ENCODE peak calls at places on chromosomes 7 and 10, in eight cellular contexts. R is AG04450; W is upper lobe of right lung; S is pancreas; F is naive thymus-derived CD4-positive, alpha-beta T cell; C is IMR-90; J is PC-9; U is cardiac muscle cell. K is an unnamed sample.

GRCh38 chr7:128174391-128174790 is 66.7 kb upstream of the LEP start:
- DNase-seq in S (no peak), C (no peak), F (no peak), J (no peak), U (no peak), W (no peak), R (no peak), K (no peak)

GRCh38 chr7:877312-878232 is 1.2 kb downstream of the GET4 start:
- DNase-seq in S (no peak), U (no peak), F (no peak), J (peak), W (peak), C (no peak), R (no peak), K (no peak)

GRCh38 chr10:34078798-34079470 is 736.2 kb downstream of the PARD3 start:
- DNase-seq in S (no peak), F (no peak), C (no peak), J (no peak), U (no peak), W (no peak), R (no peak), K (no peak)

GRCh38 chr7:96823274-96823673 is 113.6 kb upstream of the SEM1 start:
- DNase-seq in C (peak), U (no peak), S (no peak), F (no peak), R (no peak), J (peak), W (no peak), K (no peak)

GRCh38 chr7:116583653-116584052 is 58.8 kb downstream of the CAV1 start:
- DNase-seq in W (no peak), U (no peak), R (no peak), S (no peak), C (no peak), J (no peak), F (no peak), K (no peak)

GRCh38 chr7:94510582-94511456 is 1.2 kb downstream of the CASD1 start:
- DNase-seq in U (peak), S (no peak), R (no peak), F (peak), W (peak), J (peak), C (peak), K (peak)

GRCh38 chr10:613217-613616 is 76.3 kb downstream of the DIP2C start:
- DNase-seq in S (peak), C (no peak), F (no peak), U (no peak), W (peak), J (peak), R (no peak), K (no peak)

GRCh38 chr7:98217623-98218582 is 6.7 kb downstream of the BHLHA15 start:
- DNase-seq in J (no peak), C (no peak), S (peak), R (no peak), W (peak), U (no peak), F (no peak), K (peak)

GRCh38 chr7:112112822-112113255 is 93.4 kb downstream of the DOCK4 start:
- DNase-seq in S (no peak), J (no peak), C (peak), F (no peak), W (no peak), U (no peak), R (peak), K (peak)

GRCh38 chr7:141339603-141340002 is 211.6 kb upstream of the AGK start:
- DNase-seq in J (no peak), F (no peak), C (no peak), S (no peak), W (no peak), R (no peak), U (peak), K (no peak)

GRCh38 chr10:126468876-126469643 is 80.8 kb upstream of the ADAM12 start:
- DNase-seq in R (no peak), W (no peak), J (no peak), U (no peak), F (no peak), C (no peak), S (no peak), K (no peak)

GRCh38 chr10:132449051-132449825 is 52.2 kb downstream of the PWWP2B start:
- DNase-seq in S (peak), W (peak), R (no peak), F (no peak), U (no peak), J (no peak), C (no peak), K (no peak)

GRCh38 chr10:4868357-4868657 is 42.3 kb downstream of the AKR1E2 start:
- DNase-seq in W (no peak), F (no peak), S (no peak), U (no peak), C (no peak), R (no peak), J (no peak), K (no peak)

GRCh38 chr7:4694653-4695335 is 12.7 kb downstream of the FOXK1 start:
- DNase-seq in S (no peak), C (peak), F (no peak), J (no peak), R (peak), U (no peak), W (no peak), K (no peak)

GRCh38 chr10:71810048-71810750 is 36.9 kb upstream of the VSIR start:
- DNase-seq in W (no peak), R (no peak), J (peak), S (no peak), U (no peak), C (no peak), F (no peak), K (no peak)

GRCh38 chr10:46289209-46289810 is 2.5 kb downstream of the ANTXRL start:
- DNase-seq in C (peak), U (no peak), R (no peak), F (no peak), W (peak), J (no peak), S (no peak), K (no peak)

GRCh38 chr10:110704906-110705476 is 60.9 kb downstream of the RBM20 start:
- DNase-seq in R (no peak), C (peak), S (no peak), W (no peak), F (no peak), U (no peak), J (no peak), K (no peak)

GRCh38 chr7:36227223-36227622 is 74.2 kb downstream of the EEPD1 start:
- DNase-seq in S (no peak), J (no peak), W (no peak), U (no peak), F (no peak), C (peak), R (no peak), K (no peak)

GRCh38 chr10:52769966-52770365 is 2.6 kb downstream of the MBL2 start:
- DNase-seq in J (no peak), U (no peak), C (no peak), R (no peak), W (no peak), S (no peak), F (no peak), K (no peak)

GRCh38 chr7:33651998-33652397 is 253.3 kb upstream of the BMPER start:
- DNase-seq in R (no peak), C (no peak), F (no peak), S (no peak), J (no peak), W (no peak), U (no peak), K (no peak)

GRCh38 chr10:100158044-100158805 is 27.6 kb downstream of the ERLIN1 start:
- DNase-seq in W (no peak), F (no peak), R (no peak), C (no peak), S (no peak), J (no peak), U (no peak), K (no peak)

GRCh38 chr10:84340187-84340586 is 11.8 kb downstream of the CCSER2 start:
- DNase-seq in F (no peak), J (no peak), C (no peak), W (no peak), R (no peak), U (no peak), S (no peak), K (no peak)

GRCh38 chr10:8444630-8445029 is 390.1 kb downstream of the GATA3 start:
- DNase-seq in C (no peak), J (no peak), R (no peak), U (peak), W (no peak), S (no peak), F (peak), K (no peak)

GRCh38 chr7:152866125-152866524 is 106.6 kb downstream of the ACTR3B start:
- DNase-seq in F (no peak), R (peak), W (no peak), U (no peak), C (peak), J (no peak), S (no peak), K (no peak)

GRCh38 chr7:156473476-156474240 is 166.9 kb upstream of the RNF32 start:
- DNase-seq in W (no peak), C (peak), J (no peak), U (peak), R (no peak), F (no peak), S (peak), K (no peak)

GRCh38 chr10:36349445-36350063 is 707.5 kb upstream of the FZD8 start:
- DNase-seq in R (peak), S (no peak), J (no peak), F (no peak), C (peak), W (no peak), U (peak), K (no peak)

GRCh38 chr10:19772958-19773357 is 43.3 kb upstream of the PLXDC2 start:
- DNase-seq in S (no peak), R (no peak), C (no peak), U (no peak), F (no peak), W (no peak), J (no peak), K (no peak)

GRCh38 chr10:21329995-21330627 is 195.4 kb downstream of the SKIDA1 start:
- DNase-seq in S (no peak), R (peak), C (peak), U (no peak), J (peak), F (no peak), W (no peak), K (no peak)

GRCh38 chr10:122525788-122526187 is 34.8 kb upstream of the DMBT1 start:
- DNase-seq in J (no peak), F (no peak), C (no peak), U (peak), S (no peak), W (no peak), R (no peak), K (no peak)

GRCh38 chr7:22255834-22256233 is 101.1 kb downstream of the RAPGEF5 start:
- DNase-seq in W (no peak), S (no peak), F (no peak), U (no peak), R (no peak), J (no peak), C (no peak), K (no peak)

GRCh38 chr10:34889004-34889869 is 74.1 kb upstream of the PARD3 start:
- DNase-seq in W (no peak), C (no peak), U (no peak), R (no peak), F (no peak), J (peak), S (no peak), K (no peak)

GRCh38 chr10:86349474-86349873 is 17.1 kb downstream of the GRID1 start:
- DNase-seq in R (no peak), S (peak), W (peak), J (no peak), C (no peak), U (peak), F (no peak), K (no peak)

GRCh38 chr10:70956029-70956759 is 67.8 kb upstream of the PCBD1 start:
- DNase-seq in W (no peak), U (no peak), J (no peak), S (no peak), C (no peak), F (no peak), R (no peak), K (no peak)

GRCh38 chr7:137547477-137547876 is 203.9 kb upstream of the PTN start:
- DNase-seq in F (no peak), W (no peak), J (no peak), U (no peak), R (no peak), S (no peak), C (peak), K (no peak)

GRCh38 chr10:100008142-100008522 is 1.6 kb downstream of the DNMBP start:
- DNase-seq in W (no peak), U (no peak), R (no peak), S (no peak), C (peak), F (no peak), J (peak), K (no peak)

GRCh38 chr10:42933454-42934340 is 143.2 kb upstream of the RET start:
- DNase-seq in S (no peak), J (no peak), R (no peak), C (peak), F (peak), W (peak), U (peak), K (no peak)

GRCh38 chr7:76031964-76032363 is 15.8 kb downstream of the STYXL1 start:
- DNase-seq in U (no peak), C (no peak), S (no peak), W (no peak), R (no peak), J (no peak), F (no peak), K (no peak)
- H3K27ac ChIP-seq in U (no peak), C (no peak), S (no peak), W (no peak), R (no peak), J (no peak), F (no peak), K (no peak)

DNA sequence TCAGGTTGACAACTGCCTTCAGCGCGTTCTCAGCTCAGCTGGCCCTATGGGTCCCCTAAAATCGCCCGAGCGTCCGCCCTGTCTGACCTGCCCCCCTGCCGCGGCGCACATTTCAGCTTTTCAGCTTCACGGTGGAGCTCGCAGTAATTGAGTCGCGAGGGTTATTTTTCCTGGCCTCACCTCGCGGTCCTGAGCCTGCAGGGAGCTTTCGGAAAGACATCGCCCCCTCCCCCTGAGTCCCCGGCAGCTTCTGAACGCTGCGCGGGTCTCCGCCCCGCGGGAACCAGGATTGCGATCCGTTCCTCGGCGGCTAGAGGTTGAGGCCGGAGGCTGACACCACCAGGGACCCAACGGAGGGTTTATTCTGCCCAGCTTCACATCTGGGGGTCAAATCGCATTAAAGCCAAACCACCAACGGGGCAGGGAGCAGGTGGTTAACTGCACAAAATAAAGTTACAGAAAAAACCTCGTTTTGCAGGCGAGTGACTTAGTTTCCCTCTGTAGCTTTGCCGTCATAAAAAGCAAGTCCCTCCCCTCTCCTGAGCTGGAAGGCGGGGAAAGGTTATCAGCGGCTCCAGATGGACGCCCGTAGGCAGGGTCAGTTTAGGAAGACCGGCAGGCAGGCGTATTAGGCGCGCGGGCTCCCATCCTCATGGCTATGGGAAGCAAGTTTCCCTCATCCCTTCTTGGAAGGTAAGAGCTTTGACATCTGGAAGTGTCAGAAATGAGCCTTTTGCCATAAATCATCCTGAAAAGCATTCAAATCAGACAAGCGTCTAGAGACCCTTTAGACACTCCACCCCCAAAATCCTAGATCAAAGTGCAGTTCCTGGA is 10.9 kb downstream of the TWIST1 start:
- DNase-seq in S (peak), R (no peak), W (no peak), F (no peak), J (no peak), C (no peak), U (peak), K (no peak)
- H3K27ac ChIP-seq in S (no peak), R (no peak), W (no peak), F (no peak), J (no peak), C (no peak), U (no peak), K (no peak)

GRCh38 chr10:44970812-44971395 is 7.7 kb downstream of the DEPP1 start:
- DNase-seq in U (no peak), J (no peak), R (no peak), W (no peak), F (no peak), S (no peak), C (no peak), K (no peak)

GRCh38 chr10:44969854-44970253 is 8.8 kb downstream of the DEPP1 start:
- DNase-seq in W (no peak), R (no peak), S (peak), J (no peak), F (no peak), U (no peak), C (no peak), K (peak)

GRCh38 chr10:44967596-44967995 is 8.0 kb downstream of the RASSF4 start:
- DNase-seq in R (no peak), W (no peak), S (no peak), J (no peak), C (no peak), U (no peak), F (no peak), K (no peak)

GRCh38 chr10:44968101-44968886 is 8.7 kb downstream of the RASSF4 start:
- DNase-seq in U (no peak), C (no peak), W (no peak), S (no peak), R (no peak), F (no peak), J (no peak), K (no peak)

DNA sequence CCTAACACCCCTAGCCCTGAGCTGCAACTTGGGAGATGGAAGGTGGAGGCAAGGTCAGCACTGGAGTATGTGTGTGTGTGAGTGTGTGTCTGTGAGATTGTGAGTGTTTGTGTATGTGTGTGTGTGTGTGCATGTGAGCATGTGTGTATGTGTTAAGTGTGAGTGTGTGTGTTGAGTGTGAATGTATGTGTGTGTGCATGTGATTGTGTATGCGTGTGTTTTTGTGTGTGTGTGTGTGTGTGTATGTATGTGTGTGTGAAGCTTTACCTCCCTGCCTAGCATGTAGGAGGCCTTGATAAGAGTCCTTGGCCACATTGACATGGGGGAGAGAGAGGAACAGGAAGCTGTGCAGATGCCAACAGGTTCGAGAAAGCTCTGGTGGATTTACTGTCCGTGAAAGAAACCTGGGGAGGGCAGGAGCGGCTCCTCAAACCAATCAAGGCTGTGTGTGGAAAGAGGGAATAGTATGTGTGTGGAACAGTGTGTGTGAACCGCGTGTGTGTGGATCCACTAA is 9.3 kb downstream of the RASSF4 start:
- DNase-seq in W (no peak), C (no peak), F (no peak), J (no peak), R (no peak), U (no peak), S (no peak), K (no peak)
- H3K27ac ChIP-seq in W (peak), C (no peak), F (no peak), J (no peak), R (no peak), U (no peak), S (no peak), K (peak)

GRCh38 chr10:5958680-5959079 is 18.7 kb downstream of the IL15RA start:
- DNase-seq in J (peak), F (no peak), W (no peak), S (no peak), U (no peak), R (no peak), C (peak), K (no peak)

GRCh38 chr10:5959116-5959515 is 18.2 kb downstream of the IL15RA start:
- DNase-seq in S (peak), R (no peak), W (peak), C (no peak), F (no peak), U (no peak), J (no peak), K (no peak)

GRCh38 chr10:5958077-5958476 is 19.3 kb downstream of the IL15RA start:
- DNase-seq in S (no peak), C (peak), U (no peak), J (no peak), W (no peak), F (no peak), R (peak), K (no peak)

GRCh38 chr10:5960070-5960972 is 17.0 kb downstream of the IL15RA start:
- DNase-seq in W (peak), J (no peak), F (no peak), C (peak), U (no peak), R (no peak), S (peak), K (no peak)

GRCh38 chr10:5959581-5960069 is 17.7 kb downstream of the IL15RA start:
- DNase-seq in S (peak), F (no peak), C (no peak), U (no peak), W (no peak), J (no peak), R (no peak), K (no peak)
- H3K27ac ChIP-seq in S (no peak), F (no peak), C (no peak), U (no peak), W (no peak), J (peak), R (no peak), K (no peak)

DNA sequence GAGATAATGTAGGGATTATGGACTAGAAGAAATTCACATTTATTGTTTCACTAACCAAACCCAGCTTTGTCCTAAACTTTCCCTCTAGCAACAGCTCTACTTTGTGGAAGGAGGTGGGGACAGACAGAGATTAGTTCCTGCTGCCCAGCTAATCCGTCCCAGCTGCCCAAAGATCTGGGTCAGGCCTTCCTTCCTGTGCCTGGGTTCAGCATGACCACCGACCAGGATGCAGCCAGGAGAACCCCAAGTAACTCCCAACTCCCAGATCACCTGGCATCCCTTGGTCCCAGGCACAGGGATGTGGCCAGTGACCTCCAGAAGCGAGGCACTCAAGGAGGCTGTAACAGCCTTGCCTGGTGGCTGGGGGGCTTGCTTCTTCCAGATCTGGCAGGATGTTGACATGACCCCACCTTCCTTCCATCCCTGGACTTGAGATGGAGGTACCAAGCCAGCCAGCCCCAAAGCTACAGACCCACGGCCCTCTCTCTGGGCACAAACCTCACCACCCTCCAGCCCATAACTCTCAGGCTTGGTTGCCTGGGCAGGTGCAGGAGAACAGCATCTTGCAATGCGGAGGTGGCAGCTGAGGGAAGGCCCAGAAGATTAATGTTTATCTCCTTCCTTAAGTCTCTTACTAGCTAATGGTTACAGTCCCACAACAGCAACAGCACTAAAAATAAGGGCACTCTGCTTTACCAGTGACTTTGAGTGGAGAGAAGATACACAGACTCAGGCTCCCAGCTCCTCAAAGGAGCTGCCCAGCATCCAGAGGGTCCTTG is 11.1 kb downstream of the CAMK2G start:
- DNase-seq in F (no peak), J (no peak), C (no peak), U (no peak), R (no peak), W (no peak), S (no peak), K (no peak)
- H3K27ac ChIP-seq in F (no peak), J (no peak), C (no peak), U (no peak), R (no peak), W (peak), S (no peak), K (no peak)

GRCh38 chr10:69336952-69337311 is 58.6 kb downstream of the HK1 start:
- DNase-seq in S (no peak), J (no peak), R (no peak), F (no peak), W (no peak), U (no peak), C (no peak), K (no peak)
- H3K27ac ChIP-seq in S (no peak), J (peak), R (peak), F (no peak), W (peak), U (peak), C (peak), K (peak)

K was measured in caudate nucleus.